ENCODE peak calls at places on chromosomes 11 and 22, in nine cellular contexts. One of them, this sample, is unnamed.

GRCh38 chr11:128343870-128344269 is 243.5 kb downstream of the ETS1 start:
- DNase-seq in NCI-H2107: no peak
- DNase-seq in activated naive CD8-positive, alpha-beta T cell treated with anti-CD3 and anti-CD28 coated beads, Interleukin-2, amount 10 ng/mL, durations not matched to agents 7 days and 5 days: no peak
- DNase-seq in NCI-H226: no peak
- DNase-seq in endothelial cell: no peak
- DNase-seq in activated T-cell treated with anti-CD3 and anti-CD28 coated beads for 1 hour: no peak
- DNase-seq in activated naive CD4-positive, alpha-beta T cell treated with anti-CD3 and anti-CD28 coated beads for 36 hours: peak
- DNase-seq in endodermal cell: no peak
- DNase-seq in mammary epithelial cell: peak
- DNase-seq in this sample: no peak

GRCh38 chr11:3155691-3156258 is 9.3 kb downstream of the OSBPL5 start:
- DNase-seq in NCI-H226: no peak
- DNase-seq in activated naive CD8-positive, alpha-beta T cell treated with anti-CD3 and anti-CD28 coated beads, Interleukin-2, amount 10 ng/mL, durations not matched to agents 7 days and 5 days: no peak
- DNase-seq in endodermal cell: no peak
- DNase-seq in endothelial cell: no peak
- DNase-seq in activated T-cell treated with anti-CD3 and anti-CD28 coated beads for 1 hour: no peak
- DNase-seq in mammary epithelial cell: no peak
- DNase-seq in activated naive CD4-positive, alpha-beta T cell treated with anti-CD3 and anti-CD28 coated beads for 36 hours: no peak
- DNase-seq in NCI-H2107: no peak
- DNase-seq in this sample: no peak

GRCh38 chr22:44735518-44736428 is 16.6 kb upstream of the ARHGAP8 start:
- DNase-seq in NCI-H226: no peak
- DNase-seq in NCI-H2107: no peak
- DNase-seq in activated T-cell treated with anti-CD3 and anti-CD28 coated beads for 1 hour: peak
- DNase-seq in mammary epithelial cell: no peak
- DNase-seq in endothelial cell: peak
- DNase-seq in endodermal cell: peak
- DNase-seq in activated naive CD4-positive, alpha-beta T cell treated with anti-CD3 and anti-CD28 coated beads for 36 hours: peak
- DNase-seq in activated naive CD8-positive, alpha-beta T cell treated with anti-CD3 and anti-CD28 coated beads, Interleukin-2, amount 10 ng/mL, durations not matched to agents 7 days and 5 days: peak
- DNase-seq in this sample: peak

GRCh38 chr11:128431931-128432330 is 155.4 kb downstream of the ETS1 start:
- DNase-seq in mammary epithelial cell: no peak
- DNase-seq in endodermal cell: no peak
- DNase-seq in endothelial cell: no peak
- DNase-seq in activated naive CD4-positive, alpha-beta T cell treated with anti-CD3 and anti-CD28 coated beads for 36 hours: no peak
- DNase-seq in activated naive CD8-positive, alpha-beta T cell treated with anti-CD3 and anti-CD28 coated beads, Interleukin-2, amount 10 ng/mL, durations not matched to agents 7 days and 5 days: no peak
- DNase-seq in activated T-cell treated with anti-CD3 and anti-CD28 coated beads for 1 hour: no peak
- DNase-seq in NCI-H226: no peak
- DNase-seq in NCI-H2107: no peak
- DNase-seq in this sample: no peak

GRCh38 chr11:111736191-111736590 is 30.0 kb downstream of the PPP2R1B start:
- DNase-seq in activated naive CD4-positive, alpha-beta T cell treated with anti-CD3 and anti-CD28 coated beads for 36 hours: no peak
- DNase-seq in mammary epithelial cell: no peak
- DNase-seq in NCI-H2107: no peak
- DNase-seq in activated naive CD8-positive, alpha-beta T cell treated with anti-CD3 and anti-CD28 coated beads, Interleukin-2, amount 10 ng/mL, durations not matched to agents 7 days and 5 days: no peak
- DNase-seq in endothelial cell: no peak
- DNase-seq in endodermal cell: no peak
- DNase-seq in NCI-H226: peak
- DNase-seq in activated T-cell treated with anti-CD3 and anti-CD28 coated beads for 1 hour: no peak
- DNase-seq in this sample: no peak

GRCh38 chr11:2206291-2206690 is 34.7 kb upstream of the TH start:
- DNase-seq in endothelial cell: peak
- DNase-seq in activated naive CD8-positive, alpha-beta T cell treated with anti-CD3 and anti-CD28 coated beads, Interleukin-2, amount 10 ng/mL, durations not matched to agents 7 days and 5 days: no peak
- DNase-seq in endodermal cell: no peak
- DNase-seq in activated T-cell treated with anti-CD3 and anti-CD28 coated beads for 1 hour: no peak
- DNase-seq in mammary epithelial cell: no peak
- DNase-seq in NCI-H226: no peak
- DNase-seq in activated naive CD4-positive, alpha-beta T cell treated with anti-CD3 and anti-CD28 coated beads for 36 hours: no peak
- DNase-seq in NCI-H2107: no peak
- DNase-seq in this sample: no peak

GRCh38 chr11:8206251-8207079 is 37.6 kb upstream of the RIC3 start:
- DNase-seq in endodermal cell: peak
- DNase-seq in activated naive CD4-positive, alpha-beta T cell treated with anti-CD3 and anti-CD28 coated beads for 36 hours: no peak
- DNase-seq in endothelial cell: peak
- DNase-seq in activated naive CD8-positive, alpha-beta T cell treated with anti-CD3 and anti-CD28 coated beads, Interleukin-2, amount 10 ng/mL, durations not matched to agents 7 days and 5 days: no peak
- DNase-seq in NCI-H2107: peak
- DNase-seq in mammary epithelial cell: no peak
- DNase-seq in activated T-cell treated with anti-CD3 and anti-CD28 coated beads for 1 hour: no peak
- DNase-seq in NCI-H226: no peak
- DNase-seq in this sample: peak

GRCh38 chr22:32996702-32997101 is 61.5 kb downstream of the SYN3 start:
- DNase-seq in NCI-H2107: no peak
- DNase-seq in activated naive CD4-positive, alpha-beta T cell treated with anti-CD3 and anti-CD28 coated beads for 36 hours: no peak
- DNase-seq in activated T-cell treated with anti-CD3 and anti-CD28 coated beads for 1 hour: no peak
- DNase-seq in endothelial cell: no peak
- DNase-seq in mammary epithelial cell: peak
- DNase-seq in activated naive CD8-positive, alpha-beta T cell treated with anti-CD3 and anti-CD28 coated beads, Interleukin-2, amount 10 ng/mL, durations not matched to agents 7 days and 5 days: no peak
- DNase-seq in endodermal cell: no peak
- DNase-seq in NCI-H226: peak
- DNase-seq in this sample: no peak

GRCh38 chr11:17578958-17579357 is 31.9 kb downstream of the OTOG start:
- DNase-seq in endothelial cell: no peak
- DNase-seq in NCI-H226: no peak
- DNase-seq in mammary epithelial cell: no peak
- DNase-seq in endodermal cell: peak
- DNase-seq in NCI-H2107: no peak
- DNase-seq in activated T-cell treated with anti-CD3 and anti-CD28 coated beads for 1 hour: no peak
- DNase-seq in activated naive CD8-positive, alpha-beta T cell treated with anti-CD3 and anti-CD28 coated beads, Interleukin-2, amount 10 ng/mL, durations not matched to agents 7 days and 5 days: no peak
- DNase-seq in activated naive CD4-positive, alpha-beta T cell treated with anti-CD3 and anti-CD28 coated beads for 36 hours: no peak
- DNase-seq in this sample: peak

GRCh38 chr11:16081756-16082531 is 274.4 kb downstream of the SOX6 start:
- DNase-seq in activated naive CD4-positive, alpha-beta T cell treated with anti-CD3 and anti-CD28 coated beads for 36 hours: no peak
- DNase-seq in NCI-H2107: no peak
- DNase-seq in mammary epithelial cell: no peak
- DNase-seq in endodermal cell: no peak
- DNase-seq in endothelial cell: no peak
- DNase-seq in activated T-cell treated with anti-CD3 and anti-CD28 coated beads for 1 hour: no peak
- DNase-seq in activated naive CD8-positive, alpha-beta T cell treated with anti-CD3 and anti-CD28 coated beads, Interleukin-2, amount 10 ng/mL, durations not matched to agents 7 days and 5 days: no peak
- DNase-seq in NCI-H226: no peak
- DNase-seq in this sample: no peak